ENCODE peak calls at places on chromosomes 5 and 9, in four cellular contexts. N, B, H and W are unnamed samples.

GRCh38 chr5:170254056-170254455 is 21.3 kb downstream of the C5orf58 start:
- DNase-seq in N (peak; percentile 76), B (peak; percentile 14), H (no peak), W (no peak)

GRCh38 chr5:36613241-36613640 is 6.8 kb downstream of the SLC1A3 start:
- DNase-seq in N (no peak), B (no peak), H (no peak), W (no peak)

GRCh38 chr5:132557425-132557805 is 638 bp downstream of the RAD50 start:
- DNase-seq in N (peak; percentile 9), B (no peak), H (no peak), W (peak; percentile 34)

GRCh38 chr5:131640043-131640856 is 5.2 kb upstream of the RAPGEF6 start:
- DNase-seq in N (peak; percentile 79), B (no peak), H (no peak), W (no peak)

GRCh38 chr9:120791161-120791560 is 2.1 kb downstream of the FBXW2 start:
- DNase-seq in N (no peak), B (no peak), H (no peak), W (no peak)

GRCh38 chr5:146007270-146007669 is 70.9 kb downstream of the SH3RF2 start:
- DNase-seq in N (no peak), B (no peak), H (no peak), W (no peak)

GRCh38 chr5:142053434-142054253 is 40.8 kb upstream of the GNPDA1 start:
- DNase-seq in N (no peak), B (no peak), H (no peak), W (peak; percentile 30)

GRCh38 chr5:141703133-141703561 is 21.1 kb upstream of the ARAP3 start:
- DNase-seq in N (no peak), B (no peak), H (no peak), W (no peak)

GRCh38 chr5:685262-686171 is 7.6 kb downstream of the TPPP start:
- DNase-seq in N (no peak), B (no peak), H (no peak), W (no peak)

GRCh38 chr9:83013867-83014605 is 48.9 kb downstream of the RASEF start:
- DNase-seq in N (no peak), B (no peak), H (no peak), W (no peak)

GRCh38 chr9:137230720-137231207 is at the start of gene SLC34A3:
- DNase-seq in N (no peak), B (no peak), H (no peak), W (no peak)

GRCh38 chr5:135651156-135651555 is 72.4 kb upstream of the CXCL14 start:
- DNase-seq in N (no peak), B (no peak), H (no peak), W (no peak)

GRCh38 chr5:11227064-11227463 is 466.0 kb upstream of the DAP start:
- DNase-seq in N (no peak), B (no peak), H (no peak), W (no peak)

GRCh38 chr5:160479926-160480325 is 58.3 kb downstream of the PTTG1 start:
- DNase-seq in N (no peak), B (no peak), H (no peak), W (no peak)

GRCh38 chr5:4020386-4020785 is 424.8 kb downstream of the IRX1 start:
- DNase-seq in N (no peak), B (no peak), H (no peak), W (no peak)

GRCh38 chr9:119961774-119962408 is 592.7 kb upstream of the BRINP1 start:
- DNase-seq in N (no peak), B (no peak), H (no peak), W (no peak)

GRCh38 chr5:67004730-67005350 is 191.8 kb downstream of the CD180 start:
- DNase-seq in N (no peak), B (no peak), H (no peak), W (no peak)

GRCh38 chr5:146338774-146339714 is at the start of gene POU4F3:
- DNase-seq in N (no peak), B (no peak), H (peak; percentile 0), W (no peak)

GRCh38 chr9:136939431-136939995 is 5.0 kb downstream of the FBXW5 start:
- DNase-seq in N (no peak), B (no peak), H (no peak), W (no peak)

GRCh38 chr5:108367679-108368334 is 14.1 kb downstream of the FBXL17 start:
- DNase-seq in N (no peak), B (no peak), H (no peak), W (no peak)

GRCh38 chr5:155935723-155936122 is 391.2 kb upstream of the SGCD start:
- DNase-seq in N (no peak), B (no peak), H (no peak), W (no peak)

GRCh38 chr9:127097683-127098082 is 24.8 kb downstream of the ANGPTL2 start:
- DNase-seq in N (no peak), B (no peak), H (no peak), W (no peak)

GRCh38 chr9:33143241-33143642 is 23.9 kb downstream of the B4GALT1 start:
- DNase-seq in N (no peak), B (no peak), H (no peak), W (no peak)

GRCh38 chr5:9059920-9060691 is 485.8 kb downstream of the SEMA5A start:
- DNase-seq in N (no peak), B (no peak), H (no peak), W (peak; percentile 55)

GRCh38 chr9:120490888-120491595 is 88.9 kb downstream of the CDK5RAP2 start:
- DNase-seq in N (no peak), B (no peak), H (no peak), W (no peak)

GRCh38 chr9:7752481-7752880 is 47.1 kb downstream of the DMAC1 start:
- DNase-seq in N (no peak), B (no peak), H (no peak), W (no peak)

GRCh38 chr5:56358703-56359428 is 125.7 kb upstream of the ANKRD55 start:
- DNase-seq in N (no peak), B (no peak), H (no peak), W (peak; percentile 34)